ENCODE peak calls at places on chromosome 6, in eight cellular contexts. One of them, this sample, is unnamed.
A peak's percentile ranks its signal among the peaks of the same experiment; 100 is the strongest.

GRCh38 chr6:37173573-37174195 is 3.7 kb downstream of the PIM1 start:
- DNase-seq in H9: no peak
- DNase-seq in astrocyte: no peak
- DNase-seq in mesendoderm: no peak
- DNase-seq in HCT116: no peak
- DNase-seq in IMR-90: no peak
- DNase-seq in GM23248: peak; percentile 43
- DNase-seq in Karpas-422: no peak
- DNase-seq in this sample: no peak

GRCh38 chr6:105831321-105831720 is 254.8 kb upstream of the PRDM1 start:
- DNase-seq in HCT116: no peak
- DNase-seq in Karpas-422: no peak
- DNase-seq in H9: no peak
- DNase-seq in IMR-90: no peak
- DNase-seq in astrocyte: no peak
- DNase-seq in mesendoderm: no peak
- DNase-seq in GM23248: no peak
- DNase-seq in this sample: no peak

GRCh38 chr6:79250107-79250514 is 15.6 kb upstream of the HMGN3 start:
- DNase-seq in Karpas-422: peak; percentile 68
- DNase-seq in H9: no peak
- DNase-seq in mesendoderm: peak; percentile 31
- DNase-seq in GM23248: no peak
- DNase-seq in HCT116: no peak
- DNase-seq in astrocyte: no peak
- DNase-seq in IMR-90: no peak
- DNase-seq in this sample: no peak

GRCh38 chr6:142008016-142008735 is 124.5 kb upstream of the GJE1 start:
- DNase-seq in Karpas-422: no peak
- DNase-seq in H9: no peak
- DNase-seq in astrocyte: no peak
- DNase-seq in mesendoderm: peak; percentile 35
- DNase-seq in GM23248: no peak
- DNase-seq in IMR-90: no peak
- DNase-seq in HCT116: peak; percentile 33
- DNase-seq in this sample: no peak

GRCh38 chr6:148471624-148472494 is 129.2 kb downstream of the SASH1 start:
- DNase-seq in Karpas-422: no peak
- DNase-seq in GM23248: peak; percentile 60
- DNase-seq in H9: no peak
- DNase-seq in IMR-90: peak; percentile 52
- DNase-seq in mesendoderm: no peak
- DNase-seq in astrocyte: peak; percentile 73
- DNase-seq in HCT116: no peak
- DNase-seq in this sample: no peak

GRCh38 chr6:163635731-163636344 is 221.3 kb downstream of the QKI start:
- DNase-seq in IMR-90: no peak
- DNase-seq in GM23248: no peak
- DNase-seq in astrocyte: no peak
- DNase-seq in mesendoderm: no peak
- DNase-seq in H9: no peak
- DNase-seq in Karpas-422: no peak
- DNase-seq in HCT116: no peak
- DNase-seq in this sample: no peak

GRCh38 chr6:142954844-142955243 is 9.9 kb upstream of the HIVEP2 start:
- DNase-seq in GM23248: no peak
- DNase-seq in mesendoderm: no peak
- DNase-seq in H9: no peak
- DNase-seq in Karpas-422: no peak
- DNase-seq in IMR-90: no peak
- DNase-seq in HCT116: no peak
- DNase-seq in astrocyte: no peak
- DNase-seq in this sample: no peak

GRCh38 chr6:137497722-137498463 is 3.7 kb upstream of the OLIG3 start:
- DNase-seq in HCT116: no peak
- DNase-seq in mesendoderm: no peak
- DNase-seq in astrocyte: no peak
- DNase-seq in GM23248: no peak
- DNase-seq in Karpas-422: no peak
- DNase-seq in IMR-90: no peak
- DNase-seq in H9: peak; percentile 69
- DNase-seq in this sample: no peak

GRCh38 chr6:155524249-155524651 is 68.6 kb upstream of the NOX3 start:
- DNase-seq in Karpas-422: no peak
- DNase-seq in astrocyte: peak; percentile 88
- DNase-seq in IMR-90: peak; percentile 76
- DNase-seq in HCT116: no peak
- DNase-seq in mesendoderm: no peak
- DNase-seq in GM23248: peak; percentile 89
- DNase-seq in H9: no peak
- DNase-seq in this sample: peak; percentile 68

GRCh38 chr6:42047790-42048405 is 2.4 kb upstream of the TAF8 start:
- DNase-seq in HCT116: no peak
- DNase-seq in astrocyte: no peak
- DNase-seq in H9: no peak
- DNase-seq in IMR-90: no peak
- DNase-seq in GM23248: peak; percentile 13
- DNase-seq in mesendoderm: no peak
- DNase-seq in Karpas-422: peak; percentile 52
- DNase-seq in this sample: no peak

GRCh38 chr6:159582736-159583135 is 110.3 kb downstream of the SOD2 start:
- DNase-seq in H9: no peak
- DNase-seq in IMR-90: no peak
- DNase-seq in astrocyte: no peak
- DNase-seq in mesendoderm: no peak
- DNase-seq in Karpas-422: no peak
- DNase-seq in HCT116: no peak
- DNase-seq in GM23248: no peak
- DNase-seq in this sample: no peak

DNA sequence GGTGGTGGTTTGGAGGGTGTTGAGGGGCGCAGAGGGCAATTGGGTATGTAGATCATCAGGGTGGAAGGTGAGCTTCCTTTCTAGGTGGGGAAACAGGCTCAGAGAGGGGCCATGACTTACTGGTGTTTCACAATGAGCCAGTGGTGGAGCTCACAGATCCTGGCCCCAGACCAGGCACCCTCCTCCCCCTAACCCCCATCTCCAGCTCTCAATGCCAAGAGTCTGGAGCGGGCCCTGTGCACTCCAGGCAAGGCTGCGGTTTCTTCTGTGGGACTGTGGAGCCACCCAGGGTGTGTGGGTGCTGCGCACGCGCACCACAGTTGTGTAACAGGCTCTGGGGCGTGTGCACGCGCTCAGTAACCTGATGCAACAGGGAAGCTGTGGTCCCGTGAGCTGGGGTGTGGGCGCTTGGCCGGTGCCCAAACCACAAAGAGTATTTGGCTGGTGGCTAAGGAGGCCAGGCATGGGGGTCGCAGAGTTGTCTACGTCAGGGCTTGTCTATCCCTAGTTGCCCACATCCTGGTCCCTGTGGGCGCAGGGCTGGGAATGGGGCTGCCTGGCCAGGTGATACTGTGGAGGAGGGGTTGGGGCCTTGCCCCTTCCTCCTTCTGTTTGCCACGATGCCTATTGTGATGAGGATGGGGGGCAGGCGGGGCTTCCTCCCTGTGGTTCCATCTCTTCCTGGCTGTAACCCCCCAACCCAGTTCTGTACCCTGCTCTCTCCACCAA is 37.5 kb upstream of the MRPS18A start:
- DNase-seq in mesendoderm: no peak
- DNase-seq in astrocyte: peak; percentile 89
- DNase-seq in H9: no peak
- DNase-seq in HCT116: peak; percentile 26
- DNase-seq in IMR-90: peak; percentile 95
- DNase-seq in Karpas-422: peak; percentile 92
- DNase-seq in GM23248: peak; percentile 86
- DNase-seq in this sample: peak; percentile 92
- H3K9ac ChIP-seq in mesendoderm: no peak overlapping the region
- H3K9ac ChIP-seq in astrocyte: no peak overlapping the region
- H3K9ac ChIP-seq in H9: no peak overlapping the region
- H3K9ac ChIP-seq in HCT116: no peak overlapping the region
- H3K9ac ChIP-seq in IMR-90: peak overlapping the region; percentile 56
- H3K9ac ChIP-seq in Karpas-422: peak overlapping the region; percentile 62
- H3K9ac ChIP-seq in GM23248: peak overlapping the region; percentile 13
- H3K9ac ChIP-seq in this sample: peak overlapping the region; percentile 9

DNA sequence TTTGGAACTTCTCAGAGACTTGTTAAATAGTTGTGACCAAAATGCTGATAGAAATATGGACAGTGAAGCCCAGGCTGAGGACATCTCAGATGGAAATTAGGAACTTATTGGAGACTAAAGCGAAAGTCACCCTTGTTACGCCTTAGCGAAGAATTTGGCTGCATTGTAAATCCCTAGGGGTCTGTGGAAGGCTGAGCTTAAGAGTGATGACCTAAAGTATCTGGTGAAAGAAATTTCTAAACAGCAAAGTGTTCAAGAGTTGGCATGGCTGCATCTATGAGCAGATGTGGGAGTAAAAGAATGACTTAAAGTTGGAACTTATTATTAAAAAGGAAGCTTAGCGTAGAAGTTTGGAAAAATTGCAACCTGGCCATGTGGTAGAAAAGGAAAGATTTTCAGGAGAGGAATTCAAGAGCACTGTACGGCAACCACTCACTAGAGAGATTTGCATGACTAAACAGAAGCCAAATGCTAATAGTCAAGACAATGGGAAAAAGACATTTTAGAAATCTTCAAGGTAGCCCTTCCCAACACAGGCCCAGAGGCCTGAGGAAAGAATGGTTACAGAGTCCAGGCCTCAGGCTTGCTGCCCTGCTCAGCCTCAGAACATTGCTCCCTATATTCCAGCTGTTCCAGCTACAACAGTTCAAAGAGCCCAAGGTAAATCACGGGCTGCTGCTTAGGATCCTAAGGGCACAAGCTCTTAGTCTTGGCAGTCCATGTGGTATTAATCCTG is 61.6 kb upstream of the TNFRSF21 start:
- DNase-seq in IMR-90: no peak
- DNase-seq in H9: no peak
- DNase-seq in GM23248: no peak
- DNase-seq in HCT116: no peak
- DNase-seq in mesendoderm: no peak
- DNase-seq in astrocyte: no peak
- DNase-seq in Karpas-422: no peak
- DNase-seq in this sample: no peak
- H3K9ac ChIP-seq in IMR-90: no peak overlapping the region
- H3K9ac ChIP-seq in H9: no peak overlapping the region
- H3K9ac ChIP-seq in GM23248: no peak overlapping the region
- H3K9ac ChIP-seq in HCT116: no peak overlapping the region
- H3K9ac ChIP-seq in mesendoderm: no peak overlapping the region
- H3K9ac ChIP-seq in astrocyte: no peak overlapping the region
- H3K9ac ChIP-seq in Karpas-422: no peak overlapping the region
- H3K9ac ChIP-seq in this sample: no peak overlapping the region

GRCh38 chr6:8074213-8074612 is 10.0 kb upstream of the BLOC1S5 start:
- DNase-seq in H9: no peak
- DNase-seq in HCT116: no peak
- DNase-seq in astrocyte: no peak
- DNase-seq in mesendoderm: no peak
- DNase-seq in GM23248: peak; percentile 60
- DNase-seq in Karpas-422: no peak
- DNase-seq in IMR-90: peak; percentile 25
- DNase-seq in this sample: no peak
- H3K9ac ChIP-seq in H9: no peak overlapping the region
- H3K9ac ChIP-seq in HCT116: no peak overlapping the region
- H3K9ac ChIP-seq in astrocyte: no peak overlapping the region
- H3K9ac ChIP-seq in mesendoderm: no peak overlapping the region
- H3K9ac ChIP-seq in GM23248: no peak overlapping the region
- H3K9ac ChIP-seq in Karpas-422: no peak overlapping the region
- H3K9ac ChIP-seq in IMR-90: no peak overlapping the region
- H3K9ac ChIP-seq in this sample: no peak overlapping the region

GRCh38 chr6:129212081-129212480 is 329.1 kb downstream of the LAMA2 start:
- DNase-seq in IMR-90: no peak
- DNase-seq in astrocyte: peak; percentile 30
- DNase-seq in mesendoderm: no peak
- DNase-seq in Karpas-422: no peak
- DNase-seq in H9: no peak
- DNase-seq in HCT116: no peak
- DNase-seq in GM23248: peak; percentile 56
- DNase-seq in this sample: no peak
- H3K9ac ChIP-seq in IMR-90: no peak overlapping the region
- H3K9ac ChIP-seq in astrocyte: no peak overlapping the region
- H3K9ac ChIP-seq in mesendoderm: no peak overlapping the region
- H3K9ac ChIP-seq in Karpas-422: no peak overlapping the region
- H3K9ac ChIP-seq in H9: no peak overlapping the region
- H3K9ac ChIP-seq in HCT116: no peak overlapping the region
- H3K9ac ChIP-seq in GM23248: peak overlapping the region; percentile 32
- H3K9ac ChIP-seq in this sample: no peak overlapping the region

DNA sequence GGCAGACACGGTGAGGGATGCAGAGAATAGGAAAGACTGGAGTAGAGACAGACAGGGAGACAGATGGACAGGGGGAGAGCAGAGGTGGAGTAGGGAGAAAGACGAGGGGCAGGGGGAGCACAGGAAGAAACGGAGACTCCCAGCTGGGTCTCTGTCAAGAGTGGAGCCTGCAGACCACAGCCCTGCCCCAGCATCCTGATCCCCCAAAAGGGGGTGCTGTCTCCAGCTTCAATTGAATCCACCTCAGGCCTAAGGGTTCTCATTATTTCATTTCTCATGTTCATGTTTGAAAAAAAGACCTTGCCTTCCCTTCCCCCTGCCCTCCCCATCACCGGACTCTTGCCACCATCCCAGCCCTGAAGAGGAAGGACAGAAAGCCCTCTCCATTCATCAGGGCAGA is 98.1 kb downstream of the CDC5L start:
- DNase-seq in Karpas-422: no peak
- DNase-seq in H9: no peak
- DNase-seq in HCT116: no peak
- DNase-seq in GM23248: no peak
- DNase-seq in IMR-90: no peak
- DNase-seq in mesendoderm: no peak
- DNase-seq in astrocyte: no peak
- DNase-seq in this sample: no peak
- H3K9ac ChIP-seq in Karpas-422: no peak overlapping the region
- H3K9ac ChIP-seq in H9: no peak overlapping the region
- H3K9ac ChIP-seq in HCT116: no peak overlapping the region
- H3K9ac ChIP-seq in GM23248: no peak overlapping the region
- H3K9ac ChIP-seq in IMR-90: no peak overlapping the region
- H3K9ac ChIP-seq in mesendoderm: no peak overlapping the region
- H3K9ac ChIP-seq in astrocyte: no peak overlapping the region
- H3K9ac ChIP-seq in this sample: no peak overlapping the region

GRCh38 chr6:89862698-89863097 is 31.6 kb upstream of the GJA10 start:
- DNase-seq in HCT116: no peak
- DNase-seq in astrocyte: no peak
- DNase-seq in Karpas-422: no peak
- DNase-seq in mesendoderm: no peak
- DNase-seq in H9: no peak
- DNase-seq in IMR-90: no peak
- DNase-seq in GM23248: no peak
- DNase-seq in this sample: no peak
- H3K9ac ChIP-seq in HCT116: no peak overlapping the region
- H3K9ac ChIP-seq in astrocyte: no peak overlapping the region
- H3K9ac ChIP-seq in Karpas-422: no peak overlapping the region
- H3K9ac ChIP-seq in mesendoderm: no peak overlapping the region
- H3K9ac ChIP-seq in H9: no peak overlapping the region
- H3K9ac ChIP-seq in IMR-90: no peak overlapping the region
- H3K9ac ChIP-seq in GM23248: no peak overlapping the region
- H3K9ac ChIP-seq in this sample: no peak overlapping the region

This sample was measured in mammary epithelial cell.